ENCODE peak calls at places on chromosomes 12 and 14, in nine cellular contexts. X is endothelial cell of umbilical vein, Q is A549, Y is esophagus squamous epithelium, F is K562, H is transverse colon, T is ovary, E is breast epithelium, G is body of pancreas. R is an unnamed sample.

GRCh38 chr14:65495196-65495595 is 82.7 kb downstream of the FUT8 start:
- DNase-seq in X (no peak), Q (no peak), Y (no peak), F (no peak), H (no peak), T (no peak), E (no peak), G (no peak), R (no peak)

GRCh38 chr12:64265839-64266238 is 43.7 kb upstream of the KICS2 start:
- DNase-seq in X (no peak), Q (no peak), Y (no peak), F (no peak), H (no peak), T (no peak), E (no peak), G (no peak), R (no peak)

GRCh38 chr14:33773205-33774030 is 177.5 kb downstream of the EGLN3 start:
- DNase-seq in X (no peak), Q (no peak), Y (no peak), F (no peak), H (no peak), T (no peak), E (no peak), G (no peak), R (no peak)

GRCh38 chr14:20429801-20430669 is 5.9 kb downstream of the KLHL33 start:
- DNase-seq in X (no peak), Q (no peak), Y (no peak), F (peak), H (peak), T (peak), E (no peak), G (peak), R (no peak)

GRCh38 chr14:24943024-24943423 is 106.9 kb downstream of the STXBP6 start:
- DNase-seq in X (no peak), Q (no peak), Y (no peak), F (no peak), H (peak), T (no peak), E (no peak), G (no peak), R (no peak)

GRCh38 chr12:3265406-3265805 is 188.2 kb downstream of the TSPAN9 start:
- DNase-seq in X (no peak), Q (no peak), Y (no peak), F (no peak), H (no peak), T (no peak), E (no peak), G (no peak), R (no peak)

GRCh38 chr12:57296291-57296690 is 45.3 kb upstream of the STAC3 start:
- DNase-seq in X (no peak), Q (no peak), Y (no peak), F (no peak), H (no peak), T (no peak), E (no peak), G (no peak), R (no peak)

GRCh38 chr14:101120636-101121398 is 217.3 kb upstream of the RTL1 start:
- DNase-seq in X (no peak), Q (no peak), Y (no peak), F (no peak), H (peak), T (no peak), E (no peak), G (no peak), R (peak)

GRCh38 chr14:79986251-79986650 is 225.1 kb downstream of the DIO2 start:
- DNase-seq in X (no peak), Q (no peak), Y (no peak), F (no peak), H (no peak), T (no peak), E (no peak), G (no peak), R (no peak)

GRCh38 chr14:19902409-19902808 is 18.0 kb upstream of the OR4K5 start:
- DNase-seq in X (no peak), Q (no peak), Y (no peak), F (no peak), H (no peak), T (no peak), E (no peak), G (no peak), R (no peak)

GRCh38 chr14:50040401-50040775 is 76.0 kb downstream of the VCPKMT start:
- DNase-seq in X (peak), Q (peak), Y (no peak), F (no peak), H (peak), T (no peak), E (no peak), G (no peak), R (no peak)

GRCh38 chr12:110826592-110827200 is 20.1 kb upstream of the CCDC63 start:
- DNase-seq in X (peak), Q (peak), Y (peak), F (peak), H (peak), T (peak), E (peak), G (peak), R (peak)

GRCh38 chr12:59698599-59698998 is 102.8 kb downstream of the SLC16A7 start:
- DNase-seq in X (no peak), Q (no peak), Y (no peak), F (no peak), H (no peak), T (no peak), E (no peak), G (no peak), R (no peak)

GRCh38 chr14:77000340-77001235 is 27.9 kb downstream of the IRF2BPL start:
- DNase-seq in X (peak), Q (no peak), Y (no peak), F (no peak), H (no peak), T (peak), E (no peak), G (no peak), R (no peak)

GRCh38 chr12:93573552-93574223 is 1.2 kb downstream of the SOCS2 start:
- DNase-seq in X (no peak), Q (no peak), Y (no peak), F (no peak), H (peak), T (no peak), E (no peak), G (no peak), R (no peak)

GRCh38 chr14:104895786-104896642 is 28.7 kb upstream of the PLD4 start:
- DNase-seq in X (no peak), Q (no peak), Y (no peak), F (no peak), H (peak), T (peak), E (no peak), G (peak), R (peak)

GRCh38 chr14:93496856-93497255 is 66.1 kb downstream of the UNC79 start:
- DNase-seq in X (no peak), Q (no peak), Y (no peak), F (no peak), H (no peak), T (no peak), E (no peak), G (no peak), R (no peak)

GRCh38 chr14:96053600-96054381 is 14.6 kb downstream of the C14orf132 start:
- DNase-seq in X (no peak), Q (peak), Y (no peak), F (no peak), H (peak), T (no peak), E (no peak), G (no peak), R (no peak)

GRCh38 chr14:72980863-72981262 is 46.0 kb downstream of the ZFYVE1 start:
- DNase-seq in X (no peak), Q (no peak), Y (no peak), F (no peak), H (no peak), T (no peak), E (no peak), G (no peak), R (no peak)

GRCh38 chr12:51915003-51915625 is 7.8 kb downstream of the ACVRL1 start:
- DNase-seq in X (no peak), Q (no peak), Y (no peak), F (peak), H (no peak), T (no peak), E (no peak), G (no peak), R (no peak)

GRCh38 chr12:58847876-58848600 is 72.3 kb downstream of the LRIG3 start:
- DNase-seq in X (peak), Q (no peak), Y (no peak), F (no peak), H (no peak), T (no peak), E (no peak), G (no peak), R (no peak)

GRCh38 chr14:65850429-65851145 is 438.1 kb downstream of the FUT8 start:
- DNase-seq in X (no peak), Q (no peak), Y (no peak), F (no peak), H (peak), T (no peak), E (no peak), G (no peak), R (no peak)

GRCh38 chr12:85951823-85952222 is 77.7 kb downstream of the NTS start:
- DNase-seq in X (peak), Q (peak), Y (no peak), F (no peak), H (no peak), T (no peak), E (no peak), G (no peak), R (no peak)

DNA sequence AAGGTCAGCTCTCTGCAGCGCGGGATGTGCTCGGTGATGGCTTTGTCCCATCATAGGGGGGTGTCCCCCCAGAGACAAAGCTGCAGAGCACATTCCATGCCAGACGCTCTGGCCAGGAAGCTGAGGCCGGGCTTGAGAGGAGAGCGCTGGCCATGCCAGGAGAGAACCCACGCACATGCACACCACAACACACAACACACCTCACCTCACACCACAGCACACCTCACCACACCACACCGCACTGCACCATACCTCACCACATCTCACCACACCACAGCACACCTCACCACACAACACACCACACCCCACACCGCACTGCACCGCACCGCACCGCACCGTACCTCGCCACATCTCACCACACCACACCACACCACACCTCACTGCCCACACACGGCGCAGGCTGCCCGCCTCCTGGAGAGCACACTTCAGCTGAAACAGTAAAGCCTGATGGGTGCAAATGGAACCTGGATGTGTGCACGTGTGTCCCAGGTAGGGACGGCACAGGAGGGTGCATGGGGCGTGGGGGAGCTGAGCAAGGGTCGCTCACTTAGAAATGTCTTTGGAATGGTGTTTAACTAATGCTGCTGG is 10.8 kb downstream of the ANKRD9 start:
- DNase-seq in X (no peak), Q (no peak), Y (no peak), F (no peak), H (no peak), T (no peak), E (no peak), G (no peak), R (no peak)
- H3K4me3 ChIP-seq in X (no peak), Q (no peak), Y (no peak), F (no peak), H (no peak), T (no peak), E (no peak), G (no peak), R (no peak)

DNA sequence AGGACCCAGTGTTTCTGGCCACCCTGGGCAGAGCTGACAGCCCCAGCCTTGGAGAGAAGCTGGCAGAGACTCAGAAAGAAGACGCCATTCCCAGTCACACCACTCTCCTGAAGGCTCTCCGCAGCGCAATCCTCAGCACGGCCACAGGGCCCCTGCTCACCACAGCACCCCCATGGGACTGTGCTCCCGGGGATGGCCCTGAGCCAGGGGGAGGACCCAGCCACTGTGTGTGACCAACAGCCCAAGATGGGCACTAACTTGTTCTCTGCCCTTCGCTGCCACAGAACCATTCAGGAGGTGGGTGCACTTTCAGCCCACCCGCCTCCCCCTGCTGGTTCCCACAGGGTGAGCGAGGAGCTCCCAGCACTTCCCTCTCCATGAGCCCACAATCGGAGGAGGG is 57.1 kb downstream of the CCNK start:
- DNase-seq in X (no peak), Q (no peak), Y (no peak), F (no peak), H (no peak), T (no peak), E (no peak), G (no peak), R (no peak)
- TF ChIP-seq CTCF in X (peak), Q (no peak), Y (no peak), F (no peak), H (no peak), T (no peak), E (no peak), G (no peak), R (no peak)

DNA sequence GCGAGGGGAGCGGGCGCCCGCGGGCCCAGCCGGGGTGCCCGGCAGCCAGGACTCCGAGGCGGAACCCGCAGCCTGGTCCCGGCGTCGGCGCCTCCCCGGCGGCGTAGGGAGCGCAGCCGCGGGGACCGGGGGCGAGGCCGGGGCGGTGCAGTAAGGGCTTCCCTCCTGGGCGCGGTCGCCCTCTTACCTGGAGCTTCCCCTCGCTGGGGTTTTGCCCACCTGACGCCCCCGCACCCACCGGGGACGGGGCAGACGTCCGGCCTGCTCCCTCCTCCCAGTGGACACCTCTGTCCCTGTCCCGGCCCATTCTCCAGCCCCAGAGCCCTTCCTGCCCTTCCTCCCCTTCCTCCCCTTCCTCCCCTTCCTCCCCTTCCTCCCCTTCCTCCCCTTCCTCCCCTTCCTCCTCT is 413 bp upstream of the TUBA1C start:
- DNase-seq in X (no peak), Q (no peak), Y (no peak), F (peak), H (no peak), T (no peak), E (no peak), G (no peak), R (no peak)
- TF ChIP-seq POLR2A in X (no peak), Q (peak), Y (peak), F (no peak), H (no peak), T (no peak), E (no peak), G (no peak), R (no peak)

GRCh38 chr14:90828642-90829487 is 12.6 kb upstream of the TTC7B start:
- DNase-seq in X (no peak), Q (no peak), Y (no peak), F (no peak), H (peak), T (no peak), E (no peak), G (no peak), R (no peak)
- H3K4me3 ChIP-seq in X (no peak), Q (peak), Y (peak), F (no peak), H (no peak), T (peak), E (peak), G (no peak), R (peak)

GRCh38 chr12:31465002-31465401 is 125.9 kb downstream of the DENND5B start:
- DNase-seq in X (no peak), Q (no peak), Y (no peak), F (no peak), H (no peak), T (no peak), E (no peak), G (no peak), R (no peak)
- TF ChIP-seq CTCF in X (no peak), Q (no peak), Y (no peak), F (no peak), H (no peak), T (no peak), E (no peak), G (no peak), R (no peak)

GRCh38 chr12:29395356-29395755 is 14.4 kb upstream of the ERGIC2 start:
- DNase-seq in X (no peak), Q (no peak), Y (no peak), F (no peak), H (no peak), T (no peak), E (no peak), G (no peak), R (no peak)
- TF ChIP-seq POLR2A in X (no peak), Q (no peak), Y (no peak), F (no peak), H (no peak), T (no peak), E (no peak), G (no peak), R (no peak)